ENCODE peak calls at places on chromosomes 4 and X, in nine cellular contexts. E, S, U, R, M, O, P, F and D are unnamed samples. For H3K36me3, the result is how much of the 10 kb centered on the place peaks cover.

GRCh38 chrX:47574609-47575325 is 7.5 kb upstream of the TIMP1 start:
- DNase-seq in E (no peak), S (no peak), U (no peak), R (no peak), M (no peak), O (no peak), P (no peak), F (peak), D (no peak)

GRCh38 chr4:128357286-128357685 is 69.7 kb upstream of the PGRMC2 start:
- DNase-seq in E (no peak), S (no peak), U (no peak), R (no peak), M (no peak), O (no peak), P (no peak), F (no peak), D (no peak)

GRCh38 chr4:29037501-29037900 is 1682.7 kb upstream of the PCDH7 start:
- DNase-seq in E (no peak), S (no peak), U (no peak), R (no peak), M (no peak), O (no peak), P (no peak), F (no peak), D (no peak)

GRCh38 chrX:98203800-98204199 is 1320.1 kb downstream of the RPA4 start:
- DNase-seq in E (no peak), S (no peak), U (no peak), R (peak), M (no peak), O (no peak), P (no peak), F (no peak), D (no peak)

GRCh38 chrX:56498756-56499155 is 64.7 kb upstream of the UBQLN2 start:
- DNase-seq in E (no peak), S (no peak), U (no peak), R (no peak), M (no peak), O (no peak), P (no peak), F (no peak), D (no peak)

GRCh38 chrX:151398346-151398745 is 1.3 kb downstream of the VMA21 start:
- DNase-seq in E (no peak), S (no peak), U (peak), R (no peak), M (no peak), O (no peak), P (no peak), F (no peak), D (no peak)

GRCh38 chr4:85866508-85866907 is 391.6 kb downstream of the ARHGAP24 start:
- DNase-seq in E (no peak), S (no peak), U (no peak), R (no peak), M (no peak), O (no peak), P (no peak), F (no peak), D (no peak)

GRCh38 chrX:29851971-29852605 is 363.3 kb upstream of the MAGEB2 start:
- DNase-seq in E (no peak), S (no peak), U (no peak), R (peak), M (no peak), O (no peak), P (no peak), F (no peak), D (no peak)

GRCh38 chr4:54487491-54487890 is 170.3 kb upstream of the KIT start:
- DNase-seq in E (no peak), S (no peak), U (no peak), R (peak), M (no peak), O (no peak), P (no peak), F (no peak), D (no peak)

GRCh38 chr4:19659131-19659530 is 592.6 kb upstream of the SLIT2 start:
- DNase-seq in E (no peak), S (no peak), U (no peak), R (no peak), M (no peak), O (no peak), P (no peak), F (no peak), D (no peak)

GRCh38 chr4:83255584-83255983 is 29.0 kb downstream of the COQ2 start:
- DNase-seq in E (no peak), S (no peak), U (no peak), R (peak), M (no peak), O (no peak), P (no peak), F (no peak), D (no peak)

GRCh38 chrX:38879631-38880220 is 78.5 kb downstream of the MID1IP1 start:
- DNase-seq in E (peak), S (no peak), U (peak), R (no peak), M (no peak), O (peak), P (no peak), F (no peak), D (no peak)

GRCh38 chrX:71911023-71911730 is 532 bp downstream of the NHSL2 start:
- DNase-seq in E (no peak), S (peak), U (no peak), R (no peak), M (no peak), O (peak), P (no peak), F (no peak), D (peak)

GRCh38 chrX:130575831-130576404 is 174.1 kb downstream of the RBMX2 start:
- DNase-seq in E (peak), S (peak), U (peak), R (peak), M (no peak), O (peak), P (no peak), F (no peak), D (no peak)

GRCh38 chr4:1290165-1290977 is 680 bp downstream of the MAEA start:
- DNase-seq in E (no peak), S (no peak), U (peak), R (no peak), M (no peak), O (no peak), P (no peak), F (no peak), D (no peak)

GRCh38 chr4:94332983-94333590 is 9.5 kb downstream of the HPGDS start:
- DNase-seq in E (no peak), S (no peak), U (no peak), R (no peak), M (no peak), O (no peak), P (no peak), F (no peak), D (no peak)

GRCh38 chr4:2604614-2605013 is 68.2 kb downstream of the FAM193A start:
- DNase-seq in E (no peak), S (no peak), U (no peak), R (no peak), M (no peak), O (no peak), P (no peak), F (no peak), D (no peak)

GRCh38 chr4:120630432-120630831 is 292.1 kb downstream of the PRDM5 start:
- DNase-seq in E (no peak), S (no peak), U (no peak), R (no peak), M (no peak), O (no peak), P (no peak), F (no peak), D (no peak)

GRCh38 chr4:4719446-4719845 is 140.0 kb upstream of the MSX1 start:
- DNase-seq in E (no peak), S (no peak), U (no peak), R (no peak), M (no peak), O (no peak), P (no peak), F (no peak), D (no peak)

GRCh38 chrX:150361070-150361776 is 1.9 kb upstream of the MAMLD1 start:
- DNase-seq in E (peak), S (no peak), U (no peak), R (no peak), M (no peak), O (no peak), P (no peak), F (no peak), D (no peak)

GRCh38 chr4:100386270-100386669 is 131.6 kb downstream of the EMCN start:
- DNase-seq in E (no peak), S (no peak), U (no peak), R (no peak), M (no peak), O (no peak), P (no peak), F (no peak), D (no peak)

GRCh38 chrX:10525381-10525780 is 95.0 kb downstream of the MID1 start:
- DNase-seq in E (no peak), S (no peak), U (no peak), R (no peak), M (no peak), O (no peak), P (no peak), F (no peak), D (no peak)

GRCh38 chr4:165662341-165662740 is 210.7 kb upstream of the TLL1 start:
- DNase-seq in E (no peak), S (no peak), U (no peak), R (peak), M (no peak), O (no peak), P (no peak), F (no peak), D (no peak)

GRCh38 chrX:8755116-8755515 is 23.2 kb upstream of the ANOS1 start:
- DNase-seq in E (no peak), S (no peak), U (peak), R (no peak), M (no peak), O (no peak), P (no peak), F (no peak), D (no peak)

GRCh38 chrX:20500171-20500865 is 233.6 kb upstream of the RPS6KA3 start:
- DNase-seq in E (no peak), S (no peak), U (no peak), R (no peak), M (no peak), O (no peak), P (no peak), F (no peak), D (no peak)

GRCh38 chrX:153598541-153599191 is at the start of gene CCNQ:
- DNase-seq in E (peak), S (peak), U (peak), R (no peak), M (peak), O (no peak), P (no peak), F (no peak), D (peak)

GRCh38 chrX:48958635-48959094 is 1.3 kb upstream of the OTUD5 start:
- DNase-seq in E (peak), S (peak), U (no peak), R (peak), M (no peak), O (peak), P (no peak), F (peak), D (no peak)

GRCh38 chr4:74055096-74055495 is 16.6 kb upstream of the CXCL3 start:
- DNase-seq in E (no peak), S (no peak), U (no peak), R (no peak), M (no peak), O (no peak), P (no peak), F (no peak), D (no peak)

GRCh38 chrX:68440940-68441339 is 7.6 kb upstream of the OPHN1 start:
- DNase-seq in E (peak), S (peak), U (no peak), R (peak), M (no peak), O (peak), P (no peak), F (peak), D (no peak)

GRCh38 chr4:173420821-173421220 is 21.9 kb upstream of the SCRG1 start:
- DNase-seq in E (no peak), S (no peak), U (no peak), R (peak), M (no peak), O (no peak), P (no peak), F (no peak), D (no peak)

GRCh38 chr4:173424899-173425805 is 26.2 kb upstream of the SCRG1 start:
- DNase-seq in E (no peak), S (no peak), U (no peak), R (peak), M (no peak), O (no peak), P (no peak), F (no peak), D (no peak)

GRCh38 chr4:173420324-173420752 is 21.4 kb upstream of the SCRG1 start:
- DNase-seq in E (no peak), S (no peak), U (peak), R (no peak), M (no peak), O (no peak), P (no peak), F (no peak), D (no peak)

DNA sequence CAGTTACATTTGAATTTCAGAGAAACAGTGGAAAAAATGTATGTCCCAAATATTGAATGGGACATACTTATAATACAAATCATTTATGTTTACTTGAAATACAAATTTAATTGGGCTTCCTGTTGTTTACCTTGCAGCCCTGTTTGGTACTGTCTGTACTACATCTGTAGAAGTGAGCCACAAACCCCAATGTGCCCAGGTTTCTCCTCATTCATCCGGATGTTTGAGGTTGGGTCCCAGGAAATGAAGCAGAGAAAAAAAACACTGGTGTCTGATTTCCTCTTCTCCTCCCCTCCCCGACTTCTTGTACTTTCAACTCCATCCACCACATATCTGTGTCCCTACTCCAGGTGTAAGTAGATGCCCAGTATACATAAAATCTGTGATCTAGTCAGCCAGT is 27.1 kb upstream of the SCRG1 start:
- DNase-seq in E (peak), S (no peak), U (no peak), R (no peak), M (no peak), O (no peak), P (no peak), F (no peak), D (no peak)
- H3K4me3 ChIP-seq in E (no peak), S (no peak), U (no peak), R (no peak), M (no peak), O (no peak), P (no peak), F (no peak), D (no peak)

DNA sequence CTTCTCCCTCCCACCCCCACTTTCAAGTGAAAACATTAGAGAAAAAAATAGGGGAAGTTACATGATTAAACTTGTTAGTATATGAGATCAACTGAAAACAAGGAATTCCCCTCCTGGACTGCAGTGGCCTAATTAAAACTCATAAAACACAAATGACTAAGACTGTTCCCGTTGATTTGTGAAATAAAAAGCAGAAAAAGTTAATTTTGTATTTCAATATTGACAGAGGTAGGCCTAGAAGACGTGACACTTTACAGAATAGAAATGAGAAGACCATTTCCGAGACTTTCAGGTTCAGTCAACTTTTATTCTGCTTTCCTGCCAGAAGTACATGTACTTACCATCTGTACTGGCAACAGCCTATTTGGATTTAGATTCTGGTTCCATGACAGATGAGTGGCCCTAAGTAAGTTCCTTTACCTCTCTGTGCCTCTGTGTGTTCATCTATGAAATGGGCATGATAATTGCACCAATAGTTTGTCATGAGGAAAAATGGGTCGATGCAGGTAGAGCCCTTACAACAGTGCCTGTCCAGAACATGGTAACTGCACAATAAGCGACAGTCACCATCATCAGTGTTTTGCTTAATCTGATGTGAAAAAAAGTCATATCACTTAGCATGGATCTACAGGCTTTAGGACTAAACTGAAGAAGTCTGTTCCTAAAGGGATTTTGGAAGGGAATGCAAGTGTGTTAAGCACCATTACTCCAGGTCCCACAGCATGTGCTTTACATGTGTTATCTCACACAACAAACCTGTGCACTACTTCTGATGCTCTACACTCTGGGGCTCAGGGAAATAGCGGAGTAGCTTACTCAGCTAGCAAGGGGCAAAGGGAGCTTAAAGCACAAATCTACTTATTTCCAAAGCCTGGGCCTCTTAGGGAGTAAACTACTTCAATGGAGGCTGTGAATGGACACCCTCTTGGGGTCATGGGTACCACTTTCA is 562.3 kb upstream of the DIPK2B start:
- DNase-seq in E (no peak), S (no peak), U (no peak), R (peak), M (no peak), O (no peak), P (no peak), F (no peak), D (peak)
- H3K36me3 ChIP-seq in E (under half), S (under half), U (under half), R (under half), M (under half), O (under half), P (under half), F (under half), D (under half)

DNA sequence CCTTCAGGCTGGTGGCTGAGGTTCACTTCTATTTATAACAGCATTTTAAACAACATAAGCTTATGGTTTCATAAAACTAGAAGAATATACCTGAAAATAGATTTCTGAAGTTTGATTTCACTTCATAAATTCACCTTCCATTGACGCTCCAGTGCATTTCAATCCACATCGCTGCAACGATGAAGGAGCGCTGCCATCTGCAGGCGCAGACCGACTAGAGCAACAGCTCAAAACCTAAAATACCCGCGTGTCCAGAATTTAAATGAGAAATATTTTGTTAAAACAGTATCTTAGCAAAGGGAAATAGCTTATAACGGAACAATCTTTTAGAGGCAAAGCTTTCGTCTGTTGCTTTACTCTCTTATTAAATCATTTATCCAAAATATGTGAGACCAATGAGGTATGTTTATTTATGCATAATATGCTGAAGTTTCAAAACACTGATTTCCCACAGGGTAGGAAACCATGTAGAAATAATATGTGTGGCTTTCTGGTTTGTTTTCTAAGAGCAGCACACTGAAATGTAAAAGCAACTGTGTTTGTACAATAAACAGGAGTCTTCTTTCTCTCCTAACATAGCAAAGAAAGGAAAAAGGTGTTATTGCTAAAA is 816.4 kb upstream of the FRG1 start:
- DNase-seq in E (no peak), S (peak), U (no peak), R (peak), M (no peak), O (no peak), P (no peak), F (no peak), D (no peak)
- TF ChIP-seq CTCF in E (peak), S (peak), U (peak), R (peak), M (no peak), O (peak), P (peak), F (peak), D (no peak)

GRCh38 chr4:38752393-38752961 is 30.3 kb downstream of the TLR10 start:
- DNase-seq in E (no peak), S (no peak), U (no peak), R (peak), M (no peak), O (no peak), P (no peak), F (no peak), D (peak)
- H3K4me3 ChIP-seq in E (no peak), S (no peak), U (no peak), R (peak), M (no peak), O (peak), P (peak), F (no peak), D (no peak)

GRCh38 chrX:101823236-101823635 is 108.6 kb downstream of the ZMAT1 start:
- DNase-seq in E (no peak), S (no peak), U (no peak), R (no peak), M (no peak), O (no peak), P (no peak), F (no peak), D (no peak)
- H3K36me3 ChIP-seq in E (under half), S (under half), U (under half), R (under half), M (under half), O (under half), P (under half), F (under half), D (under half)

DNA sequence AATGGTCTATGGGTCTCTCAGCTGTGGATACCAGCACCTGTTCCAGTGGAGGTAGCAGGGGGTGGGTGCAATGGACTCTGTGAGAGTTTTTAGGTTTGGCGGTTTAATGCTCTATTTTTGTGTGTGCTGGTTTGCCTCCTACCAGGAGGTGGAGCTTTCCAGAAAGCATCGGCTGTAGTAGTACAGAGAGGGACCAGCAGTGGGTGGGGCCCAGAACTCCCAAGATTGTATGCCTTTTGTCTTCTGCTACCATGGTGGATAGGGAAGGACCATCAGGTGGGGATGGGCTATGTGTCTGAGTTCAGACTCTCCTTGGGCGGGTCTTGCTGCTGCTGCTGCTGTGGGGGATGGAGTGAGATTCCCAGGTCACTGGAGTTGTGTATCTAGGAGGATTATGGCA is 557.2 kb upstream of the GRID2 start:
- DNase-seq in E (no peak), S (no peak), U (no peak), R (no peak), M (no peak), O (no peak), P (no peak), F (no peak), D (no peak)
- TF ChIP-seq CTCF in E (no peak), S (no peak), U (no peak), R (no peak), M (no peak), O (no peak), P (no peak), F (no peak), D (no peak)

DNA sequence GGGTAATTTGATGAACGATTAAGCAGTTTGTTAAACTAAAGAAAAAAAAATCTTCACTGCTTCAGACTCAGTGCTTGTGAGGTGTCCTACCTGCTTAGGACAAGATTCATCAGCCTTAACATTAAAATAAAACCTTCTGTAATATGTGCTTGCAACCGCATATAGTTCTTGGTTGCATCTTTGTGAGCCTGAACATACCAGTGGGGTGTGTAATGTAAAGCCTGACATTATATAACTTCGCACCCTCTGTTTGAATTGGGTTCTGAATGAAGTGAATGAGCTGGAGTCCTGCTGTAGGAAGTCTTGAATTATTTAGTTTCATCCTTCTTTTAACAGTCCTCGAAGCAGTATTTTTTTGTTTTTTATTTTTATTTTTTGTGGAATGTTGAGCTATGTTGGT is 3.1 kb downstream of the KDM6A start:
- DNase-seq in E (no peak), S (no peak), U (no peak), R (peak), M (no peak), O (no peak), P (no peak), F (no peak), D (no peak)
- H3K4me3 ChIP-seq in E (no peak), S (peak), U (peak), R (peak), M (no peak), O (peak), P (peak), F (peak), D (peak)